ENCODE peak calls at places on chromosomes 6 and 20, in eight cellular contexts. J is pulmonary artery endothelial cell, R is sciatic nerve, D is NCI-H226, Y is HL-60, P is AG09319, E is GM19239, B is Kasumi-1. G is an unnamed sample.

GRCh38 chr20:20657092-20657491 is 55.4 kb downstream of the RALGAPA2 start:
- DNase-seq in Y (no peak), J (no peak), D (no peak), B (no peak), P (no peak), E (no peak), R (no peak), G (no peak)

GRCh38 chr6:123393333-123393732 is 243.4 kb downstream of the TRDN start:
- DNase-seq in P (no peak), J (no peak), B (peak), E (no peak), Y (no peak), R (no peak), D (no peak), G (no peak)

GRCh38 chr6:101445527-101445926 is 52.0 kb downstream of the GRIK2 start:
- DNase-seq in E (no peak), J (no peak), B (no peak), D (no peak), R (no peak), Y (no peak), P (no peak), G (no peak)

GRCh38 chr6:157143171-157143884 is 180.0 kb downstream of the TMEM242 start:
- DNase-seq in P (peak), J (peak), E (no peak), B (no peak), R (no peak), D (no peak), Y (no peak), G (no peak)

GRCh38 chr6:14025160-14025559 is 92.4 kb upstream of the CD83 start:
- DNase-seq in D (no peak), R (no peak), P (no peak), Y (peak), J (no peak), E (no peak), B (no peak), G (no peak)

GRCh38 chr6:158784505-158784904 is 34.7 kb downstream of the EZR start:
- DNase-seq in J (peak), Y (no peak), B (no peak), R (no peak), P (no peak), E (no peak), D (peak), G (no peak)

GRCh38 chr6:9437836-9438235 is 977.0 kb downstream of the TFAP2A start:
- DNase-seq in P (no peak), R (no peak), J (peak), B (no peak), Y (no peak), E (no peak), D (peak), G (no peak)

GRCh38 chr6:102562713-102563112 is 1169.2 kb downstream of the GRIK2 start:
- DNase-seq in J (no peak), R (no peak), Y (no peak), D (no peak), E (no peak), P (no peak), B (no peak), G (no peak)

GRCh38 chr6:21265264-21266044 is 328.1 kb upstream of the SOX4 start:
- DNase-seq in J (no peak), R (no peak), E (no peak), Y (peak), D (no peak), P (no peak), B (no peak), G (no peak)

GRCh38 chr6:138682722-138683521 is 90.6 kb upstream of the CCDC28A start:
- DNase-seq in J (no peak), B (no peak), E (no peak), R (no peak), P (no peak), Y (no peak), D (peak), G (no peak)

GRCh38 chr6:23316131-23316530 is 746.8 kb downstream of the HDGFL1 start:
- DNase-seq in J (peak), D (no peak), P (no peak), R (no peak), B (no peak), Y (no peak), E (no peak), G (no peak)

GRCh38 chr20:44475694-44476560 is at the start of gene TTPAL:
- DNase-seq in P (no peak), J (peak), Y (peak), B (peak), D (peak), R (peak), E (peak), G (peak)

GRCh38 chr20:51387125-51387865 is 155.2 kb downstream of the NFATC2 start:
- DNase-seq in R (peak), B (no peak), Y (no peak), E (no peak), D (no peak), P (no peak), J (no peak), G (no peak)